ENCODE peak calls at places on chromosome 11, in seven cellular contexts. One of them, this sample, is unnamed.
A peak's percentile ranks its signal among the peaks of the same experiment; 100 is the strongest.

GRCh38 chr11:12989428-12990242 is 19.5 kb upstream of the RASSF10 start:
- DNase-seq in CD8-positive, alpha-beta T cell: no peak
- DNase-seq in endodermal cell: peak; percentile 50
- DNase-seq in H1: no peak
- DNase-seq in cardiac muscle cell: no peak
- DNase-seq in IMR-90: no peak
- DNase-seq in pancreas: no peak
- DNase-seq in this sample: no peak

GRCh38 chr11:11984563-11984962 is 23.9 kb downstream of the DKK3 start:
- DNase-seq in CD8-positive, alpha-beta T cell: no peak
- DNase-seq in endodermal cell: peak; percentile 33
- DNase-seq in H1: no peak
- DNase-seq in cardiac muscle cell: no peak
- DNase-seq in IMR-90: no peak
- DNase-seq in pancreas: no peak
- DNase-seq in this sample: no peak

GRCh38 chr11:11607772-11608171 is 14.0 kb downstream of the GALNT18 start:
- DNase-seq in CD8-positive, alpha-beta T cell: no peak
- DNase-seq in endodermal cell: no peak
- DNase-seq in H1: no peak
- DNase-seq in cardiac muscle cell: no peak
- DNase-seq in IMR-90: no peak
- DNase-seq in pancreas: no peak
- DNase-seq in this sample: no peak

GRCh38 chr11:32312865-32313403 is 122.4 kb downstream of the WT1 start:
- DNase-seq in CD8-positive, alpha-beta T cell: no peak
- DNase-seq in endodermal cell: peak; percentile 85
- DNase-seq in H1: peak; percentile 60
- DNase-seq in cardiac muscle cell: peak; percentile 67
- DNase-seq in IMR-90: peak; percentile 52
- DNase-seq in pancreas: no peak
- DNase-seq in this sample: no peak

GRCh38 chr11:76897233-76897632 is 36.5 kb downstream of the ACER3 start:
- DNase-seq in CD8-positive, alpha-beta T cell: no peak
- DNase-seq in endodermal cell: no peak
- DNase-seq in H1: no peak
- DNase-seq in cardiac muscle cell: no peak
- DNase-seq in IMR-90: no peak
- DNase-seq in pancreas: no peak
- DNase-seq in this sample: no peak

GRCh38 chr11:12771875-12772274 is 97.7 kb downstream of the TEAD1 start:
- DNase-seq in CD8-positive, alpha-beta T cell: no peak
- DNase-seq in endodermal cell: no peak
- DNase-seq in H1: no peak
- DNase-seq in cardiac muscle cell: no peak
- DNase-seq in IMR-90: peak; percentile 76
- DNase-seq in pancreas: no peak
- DNase-seq in this sample: no peak

GRCh38 chr11:27317751-27318150 is 45.3 kb downstream of the CCDC34 start:
- DNase-seq in CD8-positive, alpha-beta T cell: no peak
- DNase-seq in endodermal cell: peak; percentile 63
- DNase-seq in H1: no peak
- DNase-seq in cardiac muscle cell: no peak
- DNase-seq in IMR-90: peak; percentile 79
- DNase-seq in pancreas: no peak
- DNase-seq in this sample: no peak

GRCh38 chr11:126105748-126106080 is 43.0 kb upstream of the CDON start:
- DNase-seq in CD8-positive, alpha-beta T cell: no peak
- DNase-seq in endodermal cell: no peak
- DNase-seq in H1: no peak
- DNase-seq in cardiac muscle cell: no peak
- DNase-seq in IMR-90: no peak
- DNase-seq in pancreas: no peak
- DNase-seq in this sample: no peak

GRCh38 chr11:86294026-86294425 is 8.0 kb upstream of the HIKESHI start:
- DNase-seq in CD8-positive, alpha-beta T cell: no peak
- DNase-seq in endodermal cell: no peak
- DNase-seq in H1: no peak
- DNase-seq in cardiac muscle cell: no peak
- DNase-seq in IMR-90: peak; percentile 5
- DNase-seq in pancreas: no peak
- DNase-seq in this sample: no peak

GRCh38 chr11:71400216-71400615 is 48.0 kb downstream of the DHCR7 start:
- DNase-seq in CD8-positive, alpha-beta T cell: no peak
- DNase-seq in endodermal cell: no peak
- DNase-seq in H1: no peak
- DNase-seq in cardiac muscle cell: no peak
- DNase-seq in IMR-90: no peak
- DNase-seq in pancreas: no peak
- DNase-seq in this sample: no peak

GRCh38 chr11:65692367-65692766 is 19.7 kb upstream of the KAT5 start:
- DNase-seq in CD8-positive, alpha-beta T cell: no peak
- DNase-seq in endodermal cell: peak; percentile 49
- DNase-seq in H1: no peak
- DNase-seq in cardiac muscle cell: no peak
- DNase-seq in IMR-90: no peak
- DNase-seq in pancreas: no peak
- DNase-seq in this sample: no peak

GRCh38 chr11:62472063-62472884 is 53.4 kb downstream of the SCGB1A1 start:
- DNase-seq in CD8-positive, alpha-beta T cell: no peak
- DNase-seq in endodermal cell: no peak
- DNase-seq in H1: no peak
- DNase-seq in cardiac muscle cell: peak; percentile 81
- DNase-seq in IMR-90: peak; percentile 59
- DNase-seq in pancreas: no peak
- DNase-seq in this sample: no peak

GRCh38 chr11:31804439-31805036 is 6.6 kb downstream of the PAX6 start:
- DNase-seq in CD8-positive, alpha-beta T cell: no peak
- DNase-seq in endodermal cell: peak; percentile 76
- DNase-seq in H1: peak; percentile 74
- DNase-seq in cardiac muscle cell: no peak
- DNase-seq in IMR-90: no peak
- DNase-seq in pancreas: no peak
- DNase-seq in this sample: no peak

GRCh38 chr11:59556883-59557205 is 45.5 kb downstream of the OR4D9 start:
- DNase-seq in CD8-positive, alpha-beta T cell: no peak
- DNase-seq in endodermal cell: peak; percentile 63
- DNase-seq in H1: no peak
- DNase-seq in cardiac muscle cell: no peak
- DNase-seq in IMR-90: no peak
- DNase-seq in pancreas: no peak
- DNase-seq in this sample: no peak

GRCh38 chr11:13335319-13335718 is 57.7 kb downstream of the BMAL1 start:
- DNase-seq in CD8-positive, alpha-beta T cell: peak; percentile 70
- DNase-seq in endodermal cell: peak; percentile 93
- DNase-seq in H1: peak; percentile 84
- DNase-seq in cardiac muscle cell: peak; percentile 64
- DNase-seq in IMR-90: peak; percentile 66
- DNase-seq in pancreas: peak; percentile 53
- DNase-seq in this sample: peak; percentile 43

GRCh38 chr11:69317401-69318092 is 23.6 kb downstream of the MYEOV start:
- DNase-seq in CD8-positive, alpha-beta T cell: no peak
- DNase-seq in endodermal cell: no peak
- DNase-seq in H1: no peak
- DNase-seq in cardiac muscle cell: no peak
- DNase-seq in IMR-90: peak; percentile 47
- DNase-seq in pancreas: no peak
- DNase-seq in this sample: no peak

GRCh38 chr11:6475936-6476335 is 2.2 kb upstream of the TRIM3 start:
- DNase-seq in CD8-positive, alpha-beta T cell: no peak
- DNase-seq in endodermal cell: peak; percentile 59
- DNase-seq in H1: peak; percentile 46
- DNase-seq in cardiac muscle cell: no peak
- DNase-seq in IMR-90: no peak
- DNase-seq in pancreas: peak; percentile 71
- DNase-seq in this sample: no peak

GRCh38 chr11:23956586-23956985 is 540.3 kb upstream of the LUZP2 start:
- DNase-seq in CD8-positive, alpha-beta T cell: no peak
- DNase-seq in endodermal cell: no peak
- DNase-seq in H1: no peak
- DNase-seq in cardiac muscle cell: no peak
- DNase-seq in IMR-90: peak; percentile 56
- DNase-seq in pancreas: no peak
- DNase-seq in this sample: no peak

GRCh38 chr11:86151188-86152005 is 82.5 kb upstream of the PICALM start:
- DNase-seq in CD8-positive, alpha-beta T cell: no peak
- DNase-seq in endodermal cell: peak; percentile 62
- DNase-seq in H1: no peak
- DNase-seq in cardiac muscle cell: peak; percentile 27
- DNase-seq in IMR-90: peak; percentile 23
- DNase-seq in pancreas: no peak
- DNase-seq in this sample: no peak

GRCh38 chr11:80330302-80330701 is 889.5 kb upstream of the TENM4 start:
- DNase-seq in CD8-positive, alpha-beta T cell: no peak
- DNase-seq in endodermal cell: no peak
- DNase-seq in H1: no peak
- DNase-seq in cardiac muscle cell: no peak
- DNase-seq in IMR-90: peak; percentile 51
- DNase-seq in pancreas: no peak
- DNase-seq in this sample: no peak

GRCh38 chr11:96424693-96425092 is 34.9 kb downstream of the JRKL start:
- DNase-seq in CD8-positive, alpha-beta T cell: no peak
- DNase-seq in endodermal cell: no peak
- DNase-seq in H1: no peak
- DNase-seq in cardiac muscle cell: no peak
- DNase-seq in IMR-90: peak; percentile 44
- DNase-seq in pancreas: no peak
- DNase-seq in this sample: no peak

GRCh38 chr11:78038697-78039313 is 15.7 kb upstream of the KCTD14 start:
- DNase-seq in CD8-positive, alpha-beta T cell: no peak
- DNase-seq in endodermal cell: no peak
- DNase-seq in H1: no peak
- DNase-seq in cardiac muscle cell: no peak
- DNase-seq in IMR-90: peak; percentile 28
- DNase-seq in pancreas: peak; percentile 90
- DNase-seq in this sample: no peak

GRCh38 chr11:1907955-1908354 is 11.5 kb upstream of the TNNT3 start:
- DNase-seq in CD8-positive, alpha-beta T cell: no peak
- DNase-seq in endodermal cell: peak; percentile 52
- DNase-seq in H1: no peak
- DNase-seq in cardiac muscle cell: no peak
- DNase-seq in IMR-90: no peak
- DNase-seq in pancreas: no peak
- DNase-seq in this sample: no peak

GRCh38 chr11:63919267-63920125 is 2.5 kb upstream of the RCOR2 start:
- DNase-seq in CD8-positive, alpha-beta T cell: no peak
- DNase-seq in endodermal cell: peak; percentile 92
- DNase-seq in H1: no peak
- DNase-seq in cardiac muscle cell: peak; percentile 79
- DNase-seq in IMR-90: no peak
- DNase-seq in pancreas: peak; percentile 53
- DNase-seq in this sample: no peak

GRCh38 chr11:32466279-32466915 is 31.1 kb upstream of the WT1 start:
- DNase-seq in CD8-positive, alpha-beta T cell: no peak
- DNase-seq in endodermal cell: no peak
- DNase-seq in H1: no peak
- DNase-seq in cardiac muscle cell: no peak
- DNase-seq in IMR-90: no peak
- DNase-seq in pancreas: no peak
- DNase-seq in this sample: no peak

GRCh38 chr11:46386005-46386331 is 4.5 kb downstream of the MDK start:
- DNase-seq in CD8-positive, alpha-beta T cell: no peak
- DNase-seq in endodermal cell: no peak
- DNase-seq in H1: no peak
- DNase-seq in cardiac muscle cell: no peak
- DNase-seq in IMR-90: no peak
- DNase-seq in pancreas: no peak
- DNase-seq in this sample: no peak

GRCh38 chr11:34792143-34792542 is 124.0 kb downstream of the APIP start:
- DNase-seq in CD8-positive, alpha-beta T cell: no peak
- DNase-seq in endodermal cell: peak; percentile 53
- DNase-seq in H1: no peak
- DNase-seq in cardiac muscle cell: no peak
- DNase-seq in IMR-90: no peak
- DNase-seq in pancreas: no peak
- DNase-seq in this sample: no peak

GRCh38 chr11:75146711-75147110 is 4.2 kb upstream of the SLCO2B1 start:
- DNase-seq in CD8-positive, alpha-beta T cell: no peak
- DNase-seq in endodermal cell: no peak
- DNase-seq in H1: no peak
- DNase-seq in cardiac muscle cell: no peak
- DNase-seq in IMR-90: no peak
- DNase-seq in pancreas: no peak
- DNase-seq in this sample: no peak
- H3K27ac ChIP-seq in CD8-positive, alpha-beta T cell: no peak overlapping the region
- H3K27ac ChIP-seq in endodermal cell: no peak overlapping the region
- H3K27ac ChIP-seq in H1: no peak overlapping the region
- H3K27ac ChIP-seq in cardiac muscle cell: no peak overlapping the region
- H3K27ac ChIP-seq in IMR-90: no peak overlapping the region
- H3K27ac ChIP-seq in pancreas: no peak overlapping the region
- H3K27ac ChIP-seq in this sample: no peak overlapping the region

GRCh38 chr11:134503596-134503995 is 91.6 kb upstream of the B3GAT1 start:
- DNase-seq in CD8-positive, alpha-beta T cell: no peak
- DNase-seq in endodermal cell: peak; percentile 44
- DNase-seq in H1: no peak
- DNase-seq in cardiac muscle cell: no peak
- DNase-seq in IMR-90: no peak
- DNase-seq in pancreas: no peak
- DNase-seq in this sample: no peak
- H3K9me3 ChIP-seq in CD8-positive, alpha-beta T cell: no peaks in the 10 kb centered on the region
- H3K9me3 ChIP-seq in endodermal cell: no peaks in the 10 kb centered on the region
- H3K9me3 ChIP-seq in H1: no peaks in the 10 kb centered on the region
- H3K9me3 ChIP-seq in cardiac muscle cell: no peaks in the 10 kb centered on the region
- H3K9me3 ChIP-seq in IMR-90: peaks cover 56% of the 10 kb centered on the region
- H3K9me3 ChIP-seq in pancreas: no peaks in the 10 kb centered on the region
- H3K9me3 ChIP-seq in this sample: no peaks in the 10 kb centered on the region

GRCh38 chr11:20109731-20110445 is 50.4 kb downstream of the DBX1 start:
- DNase-seq in CD8-positive, alpha-beta T cell: no peak
- DNase-seq in endodermal cell: no peak
- DNase-seq in H1: no peak
- DNase-seq in cardiac muscle cell: no peak
- DNase-seq in IMR-90: peak; percentile 24
- DNase-seq in pancreas: no peak
- DNase-seq in this sample: no peak
- H3K4me1 ChIP-seq in CD8-positive, alpha-beta T cell: no peaks in the 10 kb centered on the region
- H3K4me1 ChIP-seq in endodermal cell: no peaks in the 10 kb centered on the region
- H3K4me1 ChIP-seq in H1: no peaks in the 10 kb centered on the region
- H3K4me1 ChIP-seq in cardiac muscle cell: no peaks in the 10 kb centered on the region
- H3K4me1 ChIP-seq in IMR-90: peaks cover 19% of the 10 kb centered on the region
- H3K4me1 ChIP-seq in pancreas: peaks cover 12% of the 10 kb centered on the region
- H3K4me1 ChIP-seq in this sample: no peaks in the 10 kb centered on the region

GRCh38 chr11:18634140-18635032 is at the start of gene SPTY2D1:
- DNase-seq in CD8-positive, alpha-beta T cell: peak; percentile 96
- DNase-seq in endodermal cell: peak; percentile 99
- DNase-seq in H1: peak; percentile 95
- DNase-seq in cardiac muscle cell: peak; percentile 100
- DNase-seq in IMR-90: peak; percentile 99
- DNase-seq in pancreas: peak; percentile 99
- DNase-seq in this sample: peak; percentile 98
- H3K27ac ChIP-seq in CD8-positive, alpha-beta T cell: peak within 1 kb of the TSS; percentile 92
- H3K27ac ChIP-seq in endodermal cell: peak within 1 kb of the TSS; percentile 96
- H3K27ac ChIP-seq in H1: peak within 1 kb of the TSS; percentile 96
- H3K27ac ChIP-seq in cardiac muscle cell: peak within 1 kb of the TSS; percentile 97
- H3K27ac ChIP-seq in IMR-90: peak within 1 kb of the TSS; percentile 90
- H3K27ac ChIP-seq in pancreas: peak within 1 kb of the TSS; percentile 92
- H3K27ac ChIP-seq in this sample: no peak within 1 kb of the TSS

GRCh38 chr11:97756571-97757335 is 1264.0 kb upstream of the CNTN5 start:
- DNase-seq in CD8-positive, alpha-beta T cell: no peak
- DNase-seq in endodermal cell: no peak
- DNase-seq in H1: no peak
- DNase-seq in cardiac muscle cell: no peak
- DNase-seq in IMR-90: no peak
- DNase-seq in pancreas: no peak
- DNase-seq in this sample: no peak
- H3K9me3 ChIP-seq in CD8-positive, alpha-beta T cell: no peaks in the 10 kb centered on the region
- H3K9me3 ChIP-seq in endodermal cell: peaks cover 9% of the 10 kb centered on the region
- H3K9me3 ChIP-seq in H1: no peaks in the 10 kb centered on the region
- H3K9me3 ChIP-seq in cardiac muscle cell: no peaks in the 10 kb centered on the region
- H3K9me3 ChIP-seq in IMR-90: peaks cover 8% of the 10 kb centered on the region
- H3K9me3 ChIP-seq in pancreas: no peaks in the 10 kb centered on the region
- H3K9me3 ChIP-seq in this sample: no peaks in the 10 kb centered on the region